ENCODE peak calls at places on chromosomes 12 and 14, in five cellular contexts. U is stomach, A is HepG2, E is thyroid gland, C is ovary. G is an unnamed sample.

GRCh38 chr14:67514203-67514607 is 18.9 kb upstream of the PLEKHH1 start:
- DNase-seq in E (peak), U (no peak), A (no peak), C (peak), G (no peak)

GRCh38 chr14:69312608-69313007 is 52.6 kb downstream of the GALNT16 start:
- DNase-seq in E (no peak), U (no peak), A (no peak), C (no peak), G (no peak)

GRCh38 chr12:78431931-78432330 is 432.6 kb upstream of the SYT1 start:
- DNase-seq in A (no peak), U (no peak), C (no peak), E (no peak), G (no peak)

GRCh38 chr12:93778306-93778705 is 101.1 kb downstream of the CRADD start:
- DNase-seq in E (peak), U (no peak), A (no peak), C (peak), G (no peak)

GRCh38 chr14:94129758-94130414 is 482 bp upstream of the IFI27L2 start:
- DNase-seq in A (no peak), U (no peak), E (peak), C (peak), G (peak)

GRCh38 chr14:53929871-53930685 is 26.5 kb downstream of the BMP4 start:
- DNase-seq in E (peak), C (no peak), U (no peak), A (no peak), G (no peak)

GRCh38 chr14:55514819-55515470 is 65.1 kb upstream of the KTN1 start:
- DNase-seq in C (no peak), E (no peak), U (no peak), A (no peak), G (no peak)

GRCh38 chr14:61380984-61381383 is 59.6 kb downstream of the PRKCH start:
- DNase-seq in U (no peak), C (no peak), A (peak), E (no peak), G (no peak)

GRCh38 chr14:52380294-52380693 is 66.2 kb downstream of the PTGER2 start:
- DNase-seq in A (no peak), C (no peak), E (no peak), U (no peak), G (no peak)

GRCh38 chr14:22882529-22883190 is 362 bp upstream of the REM2 start:
- DNase-seq in E (peak), U (peak), A (no peak), C (no peak), G (no peak)

GRCh38 chr12:30989754-30990153 is 63.2 kb downstream of the TSPAN11 start:
- DNase-seq in U (no peak), E (peak), A (peak), C (no peak), G (no peak)

GRCh38 chr14:38794674-38795073 is 308.4 kb downstream of the SEC23A start:
- DNase-seq in C (no peak), E (no peak), U (no peak), A (no peak), G (no peak)

GRCh38 chr14:84579292-84579691 is 950.7 kb upstream of the FLRT2 start:
- DNase-seq in A (no peak), U (no peak), C (no peak), E (no peak), G (no peak)

GRCh38 chr12:68912916-68913315 is 20.1 kb downstream of the CPM start:
- DNase-seq in E (no peak), C (no peak), A (no peak), U (no peak), G (no peak)

GRCh38 chr14:64733899-64734298 is 29.7 kb downstream of the PLEKHG3 start:
- DNase-seq in C (peak), A (no peak), U (no peak), E (no peak), G (no peak)

GRCh38 chr12:100926669-100927248 is 132.2 kb downstream of the ANO4 start:
- DNase-seq in A (peak), E (no peak), U (no peak), C (no peak), G (no peak)

DNA sequence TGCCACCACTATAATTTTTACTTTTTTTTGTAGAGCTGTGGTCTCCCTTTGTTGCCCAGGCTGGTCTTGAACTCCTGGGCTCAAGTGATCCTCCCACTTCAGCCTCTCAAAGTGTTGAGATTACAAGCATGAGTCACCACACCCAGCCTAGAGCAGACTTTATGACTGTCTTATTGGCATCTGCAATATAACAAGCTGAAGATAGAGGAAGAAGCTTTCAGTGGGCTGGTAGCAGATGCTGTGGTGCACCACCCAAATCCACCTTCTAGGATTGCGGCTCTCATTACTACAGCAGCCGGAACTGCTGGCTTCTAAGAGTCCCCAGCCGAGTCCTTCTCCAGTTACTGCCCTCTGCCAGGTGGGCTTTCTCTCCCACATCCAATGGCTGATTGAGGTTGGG is 7.6 kb upstream of the STK38L start:
- DNase-seq in U (no peak), E (no peak), C (no peak), A (no peak), G (no peak)
- H3K4me3 ChIP-seq in U (no peak), E (no peak), C (no peak), A (no peak), G (no peak)

GRCh38 chr12:58420496-58420895 is 479.1 kb downstream of the ATP23 start:
- DNase-seq in A (no peak), U (no peak), C (no peak), E (no peak), G (no peak)

GRCh38 chr12:58421990-58422389 is 480.6 kb downstream of the ATP23 start:
- DNase-seq in A (no peak), C (no peak), E (no peak), U (no peak), G (no peak)

GRCh38 chr12:58419905-58420304 is 478.5 kb downstream of the ATP23 start:
- DNase-seq in C (no peak), E (no peak), U (no peak), A (no peak), G (no peak)

GRCh38 chr12:58424735-58425379 is 483.5 kb downstream of the ATP23 start:
- DNase-seq in A (no peak), U (no peak), C (no peak), E (no peak), G (no peak)

DNA sequence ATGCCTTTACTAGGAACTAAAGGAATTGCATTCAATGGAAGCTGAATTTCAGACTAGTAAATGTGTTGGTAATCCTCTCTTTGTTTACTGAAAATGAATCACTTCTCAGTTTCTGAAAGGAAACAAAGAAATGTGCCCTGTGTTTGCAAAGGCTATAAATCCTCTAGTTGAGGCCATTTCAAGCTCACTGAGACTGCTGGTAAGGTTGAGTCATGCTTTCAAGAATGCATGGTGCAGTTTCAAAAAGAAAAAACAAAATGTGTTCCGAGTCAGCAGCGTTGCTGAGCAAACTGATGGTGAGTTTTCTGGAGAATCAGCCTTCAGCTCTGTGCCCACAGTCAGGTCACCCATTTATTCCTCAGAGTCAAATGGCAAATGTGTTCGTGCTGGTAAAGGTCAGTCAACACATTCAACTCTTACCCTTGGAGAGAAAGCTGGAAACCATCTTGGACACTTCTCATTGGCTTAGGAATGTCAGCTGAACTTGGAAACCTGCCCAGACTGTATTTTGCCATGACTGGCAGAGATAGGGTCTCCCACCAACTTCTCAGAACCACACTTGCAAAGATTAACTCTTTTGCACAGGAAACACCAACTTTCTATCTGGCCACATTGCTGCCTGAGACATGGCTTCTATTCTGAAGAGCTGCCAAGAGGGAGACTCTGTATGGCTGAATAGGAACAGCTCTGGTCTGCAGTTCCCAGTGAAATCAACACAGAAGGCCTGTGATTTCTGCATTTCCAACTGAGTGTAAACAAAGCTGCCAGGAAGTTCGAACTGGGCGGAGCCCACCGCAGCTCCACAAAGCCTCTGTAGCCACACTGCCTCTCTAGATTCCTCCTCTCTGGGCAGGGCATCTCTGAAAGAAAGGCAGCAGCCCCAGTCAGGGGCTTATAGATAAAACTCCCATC is 484.4 kb downstream of the ATP23 start:
- DNase-seq in A (peak), C (peak), U (peak), E (no peak), G (no peak)
- TF ChIP-seq POLR2A in A (no peak), C (no peak), U (no peak), E (no peak), G (no peak)

DNA sequence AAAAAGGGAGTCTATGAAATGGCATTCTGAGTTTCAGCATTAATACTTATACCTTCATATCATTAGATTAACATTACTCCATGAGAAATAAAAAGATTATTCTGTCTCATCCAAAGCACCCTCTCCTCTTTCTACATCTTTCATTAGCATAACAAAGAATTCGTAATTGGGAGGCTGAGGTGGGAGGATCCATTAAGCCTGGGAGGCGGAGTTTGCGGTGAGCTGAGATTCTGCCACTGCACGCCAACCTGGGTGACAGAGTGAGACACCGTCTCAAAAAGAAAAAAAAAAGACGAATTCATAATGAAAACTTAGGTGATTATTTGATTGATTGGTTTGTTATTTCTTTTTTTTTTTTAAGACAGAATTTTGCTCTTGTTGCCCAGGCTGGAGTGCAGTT is 1.8 kb upstream of the CDK17 start:
- DNase-seq in E (no peak), A (no peak), U (no peak), C (no peak), G (no peak)
- H3K4me3 ChIP-seq in E (no peak), A (no peak), U (no peak), C (no peak), G (no peak)

DNA sequence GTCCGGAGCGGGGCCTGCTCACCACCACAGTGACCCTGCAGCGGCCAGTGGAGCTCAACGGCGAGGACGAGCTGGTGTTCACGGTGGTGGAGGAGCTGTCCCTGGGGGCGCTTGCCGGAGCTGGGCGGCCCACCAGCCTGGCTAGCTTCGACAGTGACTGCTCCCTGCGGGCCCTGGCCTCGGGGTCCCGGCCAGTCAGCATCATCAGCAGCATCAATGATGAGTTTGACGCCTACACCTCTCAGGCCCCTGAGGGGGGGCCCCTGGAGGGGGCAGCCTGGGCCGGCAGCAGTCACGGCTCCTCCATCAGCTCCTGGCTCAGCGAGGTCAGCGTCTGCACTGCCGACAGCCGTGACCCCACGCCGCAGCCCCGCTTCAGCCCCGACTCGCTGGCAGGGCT is 37.4 kb downstream of the KIF26A start:
- DNase-seq in U (no peak), E (no peak), A (no peak), C (no peak), G (no peak)
- TF ChIP-seq POLR2A in U (no peak), E (no peak), A (no peak), C (no peak), G (no peak)

GRCh38 chr12:54588110-54588831 is at the start of gene PPP1R1A:
- DNase-seq in A (no peak), C (peak), E (peak), U (peak), G (no peak)
- H3K4me3 ChIP-seq in A (peak), C (peak), E (peak), U (peak), G (peak)

GRCh38 chr14:89241934-89242670 is 174.9 kb downstream of the FOXN3 start:
- DNase-seq in E (no peak), U (no peak), A (no peak), C (no peak), G (no peak)
- TF ChIP-seq POLR2A in E (no peak), U (no peak), A (no peak), C (no peak), G (no peak)

GRCh38 chr12:124174949-124175348 is 119.9 kb upstream of the RFLNA start:
- DNase-seq in E (no peak), U (no peak), C (no peak), A (no peak), G (no peak)
- H3K4me3 ChIP-seq in E (no peak), U (no peak), C (no peak), A (no peak), G (no peak)

GRCh38 chr12:110124184-110124995 is at the start of gene IFT81:
- DNase-seq in U (peak), E (peak), C (peak), A (peak), G (peak)

GRCh38 chr12:110126557-110126956 is 2.4 kb downstream of the IFT81 start:
- DNase-seq in U (no peak), E (no peak), A (no peak), C (no peak), G (no peak)

GRCh38 chr12:110120878-110121277 is 3.3 kb upstream of the IFT81 start:
- DNase-seq in E (no peak), C (no peak), A (no peak), U (no peak), G (no peak)

GRCh38 chr12:110122929-110123328 is 1.2 kb upstream of the IFT81 start:
- DNase-seq in U (no peak), C (no peak), E (no peak), A (no peak), G (no peak)

DNA sequence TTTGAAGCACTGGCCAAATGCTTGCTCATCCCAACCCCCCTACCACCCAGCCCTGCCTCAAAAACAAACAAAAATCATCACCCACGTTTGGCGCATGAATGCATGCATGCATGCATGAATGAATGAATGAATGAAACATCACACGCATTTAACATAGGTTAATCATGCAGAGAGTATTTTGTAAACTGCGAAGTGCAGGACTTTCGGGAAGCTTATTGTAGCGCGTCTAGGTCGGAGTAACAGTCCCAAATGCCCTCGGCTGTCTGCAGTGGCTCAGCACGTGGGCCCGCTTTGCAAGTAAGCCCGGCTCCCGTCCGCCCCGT is 335 bp upstream of the IFT81 start:
- DNase-seq in A (no peak), U (no peak), C (no peak), E (no peak), G (no peak)
- TF ChIP-seq POLR2A in A (peak), U (no peak), C (no peak), E (no peak), G (no peak)

DNA sequence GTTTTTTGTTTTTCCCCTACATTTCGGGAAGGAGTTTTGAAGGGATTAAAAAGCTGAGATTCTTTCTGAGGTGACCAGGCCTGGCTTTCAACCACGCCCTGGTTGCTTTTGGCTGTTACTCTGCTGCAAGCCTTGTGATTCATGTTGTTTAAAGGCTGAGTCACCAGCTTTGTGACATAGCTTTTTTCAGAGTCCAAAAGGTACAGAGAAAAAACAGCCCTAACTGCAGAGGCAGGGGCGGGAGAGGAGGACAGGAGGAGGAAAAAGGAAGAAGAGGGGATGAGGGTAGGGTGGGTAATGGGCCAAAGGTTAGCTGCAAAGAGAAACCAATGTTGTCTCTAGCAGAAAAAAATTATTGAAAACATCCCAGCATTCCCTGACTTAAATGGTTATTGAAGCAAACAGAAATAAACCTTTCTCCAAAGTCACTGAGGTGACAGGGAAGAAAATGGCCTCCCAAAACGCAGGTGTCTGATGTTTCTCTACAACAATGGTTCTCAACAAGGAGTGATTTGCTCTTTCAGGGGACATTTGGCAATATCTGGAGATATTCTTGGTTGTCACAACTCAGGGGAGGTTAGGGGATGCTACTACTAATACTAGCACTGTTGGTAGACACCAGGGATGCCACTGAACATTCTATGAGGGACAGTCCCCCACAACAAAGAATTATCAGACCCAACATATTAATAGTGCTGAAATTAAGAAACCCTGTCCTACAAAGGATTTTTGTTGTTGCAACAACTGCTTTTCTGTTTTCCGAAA is 2.1 kb upstream of the UBC start:
- DNase-seq in C (no peak), E (peak), U (peak), A (peak), G (peak)
- H3K4me3 ChIP-seq in C (no peak), E (no peak), U (peak), A (peak), G (peak)

GRCh38 chr12:124392271-124392990 is 97.5 kb downstream of the RFLNA start:
- DNase-seq in A (no peak), U (no peak), C (peak), E (no peak), G (no peak)

GRCh38 chr12:124392991-124393790 is 98.3 kb downstream of the RFLNA start:
- DNase-seq in A (no peak), E (peak), C (peak), U (peak), G (no peak)

GRCh38 chr12:124390442-124391116 is 95.7 kb downstream of the RFLNA start:
- DNase-seq in E (no peak), C (peak), A (no peak), U (peak), G (no peak)

GRCh38 chr12:124389537-124390441 is 94.9 kb downstream of the RFLNA start:
- DNase-seq in E (no peak), C (peak), A (peak), U (no peak), G (no peak)

GRCh38 chr12:124391340-124392261 is 96.7 kb downstream of the RFLNA start:
- DNase-seq in C (peak), A (no peak), E (no peak), U (peak), G (no peak)
- TF ChIP-seq POLR2A in C (no peak), A (no peak), E (no peak), U (no peak), G (no peak)